ENCODE peak calls at places on chromosomes 2 and 18, in seven cellular contexts. H is choroid plexus epithelial cell; T is nucleus accumbens; U is NCI-H748 treated with DMSO at 0.1 percent for 48 hours; B is suprapubic skin; A is effector CD4-positive, alpha-beta T cell; E is putamen. K is an unnamed sample.
A peak's percentile ranks its signal among the peaks of the same experiment; 100 is the strongest.

GRCh38 chr2:17043173-17043572 is 377.5 kb upstream of the CYRIA start:
- DNase-seq in H (peak; percentile 56), T (no peak), U (no peak), B (no peak), A (no peak), E (no peak), K (peak; percentile 43)

GRCh38 chr2:227125506-227125905 is 38.5 kb downstream of the COL4A4 start:
- DNase-seq in H (no peak), T (no peak), U (no peak), B (no peak), A (no peak), E (no peak), K (no peak)

GRCh38 chr2:101274142-101274541 is 21.5 kb downstream of the CNOT11 start:
- DNase-seq in H (no peak), T (no peak), U (no peak), B (no peak), A (no peak), E (no peak), K (no peak)

GRCh38 chr2:157722580-157723234 is 94.0 kb upstream of the ACVR1C start:
- DNase-seq in H (peak; percentile 15), T (no peak), U (peak; percentile 4), B (no peak), A (no peak), E (no peak), K (peak; percentile 11)

GRCh38 chr2:219104107-219105050 is 43.7 kb upstream of the IHH start:
- DNase-seq in H (peak; percentile 59), T (no peak), U (peak; percentile 44), B (no peak), A (no peak), E (peak; percentile 8), K (peak; percentile 32)

GRCh38 chr2:204299766-204300165 is 245.5 kb upstream of the PARD3B start:
- DNase-seq in H (no peak), T (no peak), U (no peak), B (no peak), A (no peak), E (no peak), K (no peak)

GRCh38 chr2:71347517-71347916 is 15.9 kb downstream of the ZNF638 start:
- DNase-seq in H (peak; percentile 24), T (no peak), U (no peak), B (no peak), A (no peak), E (no peak), K (peak; percentile 23)

GRCh38 chr2:237731663-237732062 is 66.9 kb upstream of the RBM44 start:
- DNase-seq in H (peak; percentile 68), T (no peak), U (no peak), B (no peak), A (no peak), E (no peak), K (peak; percentile 81)

GRCh38 chr2:30509716-30510115 is 62.7 kb downstream of the LCLAT1 start:
- DNase-seq in H (no peak), T (no peak), U (no peak), B (no peak), A (no peak), E (no peak), K (no peak)

GRCh38 chr2:238369516-238370481 is 49.5 kb downstream of the TRAF3IP1 start:
- DNase-seq in H (no peak), T (no peak), U (no peak), B (no peak), A (no peak), E (no peak), K (no peak)

GRCh38 chr18:60259052-60259681 is 113.4 kb downstream of the MC4R start:
- DNase-seq in H (peak; percentile 64), T (no peak), U (no peak), B (no peak), A (no peak), E (no peak), K (peak; percentile 38)

GRCh38 chr2:66899648-66900047 is 464.7 kb downstream of the MEIS1 start:
- DNase-seq in H (no peak), T (no peak), U (no peak), B (no peak), A (no peak), E (no peak), K (peak; percentile 81)

GRCh38 chr2:232950776-232951175 is 62.3 kb downstream of the NGEF start:
- DNase-seq in H (no peak), T (no peak), U (no peak), B (no peak), A (no peak), E (no peak), K (no peak)

GRCh38 chr2:237725661-237726060 is 72.9 kb upstream of the RBM44 start:
- DNase-seq in H (peak; percentile 34), T (no peak), U (no peak), B (peak; percentile 53), A (no peak), E (no peak), K (no peak)

GRCh38 chr2:172455121-172455515 is 27.7 kb downstream of the ITGA6 start:
- DNase-seq in H (no peak), T (no peak), U (no peak), B (no peak), A (no peak), E (no peak), K (no peak)

GRCh38 chr2:19031642-19032041 is 326.8 kb downstream of the OSR1 start:
- DNase-seq in H (no peak), T (no peak), U (no peak), B (no peak), A (no peak), E (no peak), K (peak; percentile 52)

GRCh38 chr2:74427551-74427950 is 6.0 kb downstream of the WDR54 start:
- DNase-seq in H (no peak), T (no peak), U (no peak), B (peak; percentile 37), A (no peak), E (no peak), K (peak; percentile 25)

GRCh38 chr2:127054996-127055785 is 51.8 kb downstream of the BIN1 start:
- DNase-seq in H (no peak), T (no peak), U (no peak), B (no peak), A (no peak), E (no peak), K (no peak)

GRCh38 chr2:128997166-128997866 is 678.6 kb upstream of the HS6ST1 start:
- DNase-seq in H (no peak), T (no peak), U (no peak), B (no peak), A (no peak), E (no peak), K (no peak)

GRCh38 chr2:218130373-218130772 is 4.5 kb downstream of the CXCR2 start:
- DNase-seq in H (no peak), T (no peak), U (no peak), B (no peak), A (no peak), E (no peak), K (no peak)

GRCh38 chr2:182854405-182855105 is 11.9 kb downstream of the FRZB start:
- DNase-seq in H (no peak), T (no peak), U (no peak), B (no peak), A (no peak), E (no peak), K (peak; percentile 10)

GRCh38 chr2:29063646-29064372 is 10.5 kb downstream of the PCARE start:
- DNase-seq in H (peak; percentile 83), T (no peak), U (no peak), B (no peak), A (no peak), E (no peak), K (peak; percentile 68)

GRCh38 chr2:199108056-199108455 is 349.7 kb downstream of the SATB2 start:
- DNase-seq in H (no peak), T (no peak), U (no peak), B (no peak), A (no peak), E (no peak), K (no peak)

GRCh38 chr18:62325806-62326645 is 916 bp downstream of the TNFRSF11A start:
- DNase-seq in H (peak; percentile 20), T (no peak), U (no peak), B (no peak), A (no peak), E (no peak), K (peak; percentile 2)

GRCh38 chr2:191977754-191978153 is 130.9 kb upstream of the CAVIN2 start:
- DNase-seq in H (no peak), T (no peak), U (no peak), B (no peak), A (no peak), E (no peak), K (no peak)

GRCh38 chr2:234981197-234982095 is 29.6 kb downstream of the SH3BP4 start:
- DNase-seq in H (peak; percentile 97), T (no peak), U (no peak), B (no peak), A (no peak), E (no peak), K (peak; percentile 100)

GRCh38 chr2:188984680-188985079 is 10.5 kb downstream of the COL3A1 start:
- DNase-seq in H (peak; percentile 98), T (no peak), U (no peak), B (no peak), A (no peak), E (no peak), K (peak; percentile 93)

GRCh38 chr2:136394136-136395060 is 276.4 kb upstream of the CXCR4 start:
- DNase-seq in H (no peak), T (no peak), U (no peak), B (no peak), A (no peak), E (no peak), K (no peak)

GRCh38 chr2:113184531-113185230 is 10.9 kb downstream of the PSD4 start:
- DNase-seq in H (no peak), T (no peak), U (no peak), B (no peak), A (no peak), E (no peak), K (no peak)

GRCh38 chr18:57561728-57562423 is 24.6 kb downstream of the FECH start:
- DNase-seq in H (peak; percentile 75), T (peak; percentile 6), U (peak; percentile 43), B (no peak), A (peak; percentile 27), E (peak; percentile 58), K (peak; percentile 55)

GRCh38 chr2:143068094-143068890 is 60.9 kb upstream of the ARHGAP15 start:
- DNase-seq in H (no peak), T (no peak), U (no peak), B (no peak), A (no peak), E (no peak), K (no peak)

GRCh38 chr2:44358498-44358897 is 2.8 kb downstream of the PREPL start:
- DNase-seq in H (peak; percentile 78), T (no peak), U (peak; percentile 63), B (no peak), A (peak; percentile 8), E (no peak), K (peak; percentile 70)